ENCODE peak calls at places on chromosome 19, in seven cellular contexts. P, G, Q, O, N, W and D are unnamed samples.

GRCh38 chr19:28632357-28633076 is 580.4 kb downstream of the UQCRFS1 start:
- DNase-seq in O (no peak), Q (no peak), P (no peak), W (no peak), G (no peak), N (no peak), D (no peak)

GRCh38 chr19:48480476-48481190 is 11.5 kb downstream of the CYTH2 start:
- DNase-seq in O (no peak), N (no peak), W (no peak), P (peak), G (no peak), Q (no peak), D (no peak)

GRCh38 chr19:24140099-24140498 is 53.1 kb downstream of the ZNF254 start:
- DNase-seq in W (no peak), Q (no peak), N (no peak), P (no peak), G (no peak), O (no peak), D (no peak)

GRCh38 chr19:14472202-14472961 is 2.8 kb downstream of the PTGER1 start:
- DNase-seq in P (peak), O (no peak), N (peak), W (peak), Q (no peak), G (no peak), D (no peak)

GRCh38 chr19:3249408-3249807 is 24.9 kb downstream of the CELF5 start:
- DNase-seq in W (no peak), Q (no peak), N (peak), P (peak), O (no peak), G (no peak), D (no peak)

GRCh38 chr19:35213678-35214632 is 14.6 kb downstream of the FAM187B start:
- DNase-seq in W (peak), Q (peak), O (peak), P (no peak), G (peak), N (peak), D (peak)

GRCh38 chr19:51712461-51713081 is 11.2 kb downstream of the HAS1 start:
- DNase-seq in P (peak), N (no peak), Q (no peak), W (no peak), G (no peak), O (no peak), D (no peak)

GRCh38 chr19:3655402-3656072 is 28.9 kb upstream of the CACTIN start:
- DNase-seq in N (peak), Q (no peak), G (no peak), W (no peak), P (no peak), O (no peak), D (no peak)

GRCh38 chr19:1057185-1057857 is 9.6 kb upstream of the ARHGAP45 start:
- DNase-seq in N (no peak), G (no peak), W (no peak), P (peak), O (no peak), Q (no peak), D (no peak)

GRCh38 chr19:33358408-33358807 is 15.1 kb upstream of the CEBPG start:
- DNase-seq in W (no peak), O (no peak), N (no peak), Q (no peak), P (no peak), G (no peak), D (no peak)

GRCh38 chr19:55089279-55089944 is 13.7 kb downstream of the EPS8L1 start:
- DNase-seq in O (no peak), G (no peak), Q (no peak), P (no peak), N (no peak), W (no peak), D (no peak)

GRCh38 chr19:2127758-2128157 is 23.6 kb downstream of the AP3D1 start:
- DNase-seq in P (no peak), Q (no peak), W (no peak), G (no peak), N (no peak), O (no peak), D (no peak)

GRCh38 chr19:3440082-3440481 is 40.2 kb downstream of the SMIM24 start:
- DNase-seq in N (peak), P (peak), Q (peak), G (no peak), W (no peak), O (no peak), D (no peak)

GRCh38 chr19:10796653-10797052 is 39.4 kb downstream of the TMED1 start:
- DNase-seq in O (no peak), N (no peak), G (no peak), W (no peak), P (peak), Q (no peak), D (no peak)

GRCh38 chr19:21434967-21435544 is 38.1 kb downstream of the ZNF493 start:
- DNase-seq in Q (no peak), N (peak), P (peak), G (no peak), O (peak), W (no peak), D (no peak)

GRCh38 chr19:15154002-15154612 is 46.7 kb downstream of the NOTCH3 start:
- DNase-seq in W (no peak), Q (peak), P (peak), G (no peak), N (peak), O (no peak), D (peak)

GRCh38 chr19:56946164-56946563 is 105.6 kb upstream of the PEG3 start:
- DNase-seq in Q (no peak), G (no peak), O (no peak), W (no peak), P (no peak), N (peak), D (no peak)

GRCh38 chr19:4278460-4278901 is 585 bp upstream of the SHD start:
- DNase-seq in G (no peak), N (peak), P (peak), Q (no peak), W (no peak), O (no peak), D (no peak)

GRCh38 chr19:49738242-49738641 is 24.9 kb downstream of the TSKS start:
- DNase-seq in W (no peak), P (no peak), O (no peak), Q (no peak), G (no peak), N (no peak), D (no peak)

GRCh38 chr19:9308091-9308490 is 1.5 kb downstream of the ZNF699 start:
- DNase-seq in G (no peak), P (no peak), N (no peak), W (no peak), O (no peak), Q (no peak), D (no peak)

GRCh38 chr19:42423462-42424344 is 3.5 kb downstream of the LIPE start:
- DNase-seq in N (peak), O (peak), G (no peak), Q (peak), W (peak), P (peak), D (no peak)

GRCh38 chr19:56681702-56682101 is 10.1 kb upstream of the ZNF835 start:
- DNase-seq in N (no peak), O (no peak), Q (no peak), P (no peak), G (no peak), W (no peak), D (no peak)

GRCh38 chr19:2554856-2555255 is 78.9 kb downstream of the GADD45B start:
- DNase-seq in W (no peak), Q (peak), O (no peak), P (no peak), N (no peak), G (no peak), D (no peak)

GRCh38 chr19:3730457-3730958 is 22.3 kb downstream of the TJP3 start:
- DNase-seq in O (no peak), G (no peak), W (no peak), N (no peak), Q (no peak), P (no peak), D (no peak)

GRCh38 chr19:55114566-55115145 is 2.8 kb downstream of the PPP1R12C start:
- DNase-seq in W (no peak), Q (no peak), G (no peak), N (peak), O (no peak), P (no peak), D (no peak)

GRCh38 chr19:44764975-44765948 is 12.4 kb upstream of the CBLC start:
- DNase-seq in Q (peak), G (no peak), P (no peak), W (no peak), O (no peak), N (no peak), D (no peak)

GRCh38 chr19:48900477-48901452 is 653 bp downstream of the NUCB1 start:
- DNase-seq in Q (peak), O (no peak), P (peak), N (peak), W (no peak), G (no peak), D (no peak)

GRCh38 chr19:38666662-38667448 is 19.4 kb downstream of the ACTN4 start:
- DNase-seq in Q (no peak), W (peak), G (no peak), O (no peak), N (no peak), P (no peak), D (no peak)

GRCh38 chr19:56080669-56081401 is 40.3 kb downstream of the ZNF787 start:
- DNase-seq in N (peak), P (peak), G (no peak), O (peak), W (peak), Q (peak), D (no peak)

GRCh38 chr19:32489971-32490370 is 84.4 kb downstream of the DPY19L3 start:
- DNase-seq in W (no peak), O (no peak), Q (no peak), N (no peak), G (no peak), P (no peak), D (no peak)

GRCh38 chr19:51571599-51571998 is 516 bp downstream of the ZNF175 start:
- DNase-seq in W (no peak), Q (no peak), N (peak), G (no peak), P (no peak), O (no peak), D (no peak)

GRCh38 chr19:42010245-42011126 is 16.5 kb upstream of the ATP1A3 start:
- DNase-seq in O (no peak), P (no peak), Q (no peak), W (no peak), G (no peak), N (no peak), D (no peak)

GRCh38 chr19:6362351-6362801 is 1.0 kb downstream of the CLPP start:
- DNase-seq in G (no peak), O (no peak), P (no peak), W (no peak), Q (no peak), N (no peak), D (no peak)

GRCh38 chr19:15288146-15288963 is 44.0 kb downstream of the BRD4 start:
- DNase-seq in N (peak), G (no peak), P (no peak), Q (peak), O (no peak), W (no peak), D (no peak)

GRCh38 chr19:7426986-7427385 is 61.8 kb downstream of the PEX11G start:
- DNase-seq in Q (no peak), P (no peak), O (no peak), N (no peak), G (no peak), W (no peak), D (no peak)

GRCh38 chr19:1651061-1651547 is 1.3 kb downstream of the TCF3 start:
- DNase-seq in W (no peak), P (peak), O (no peak), N (peak), G (no peak), Q (peak), D (no peak)

GRCh38 chr19:3333020-3333583 is 33.3 kb upstream of the NFIC start:
- DNase-seq in G (no peak), O (no peak), P (no peak), W (no peak), N (no peak), Q (no peak), D (no peak)

GRCh38 chr19:13817615-13818371 is 22.6 kb downstream of the ZSWIM4 start:
- DNase-seq in P (peak), Q (no peak), G (no peak), N (no peak), W (no peak), O (peak), D (no peak)

GRCh38 chr19:4061683-4062575 is 4.8 kb downstream of the ZBTB7A start:
- DNase-seq in W (peak), P (peak), O (peak), N (no peak), Q (peak), G (no peak), D (no peak)

GRCh38 chr19:50874185-50874584 is 946 bp downstream of the KLK2 start:
- DNase-seq in W (no peak), Q (no peak), P (no peak), O (no peak), N (no peak), G (no peak), D (no peak)

GRCh38 chr19:46881092-46881491 is 20.3 kb downstream of the ARHGAP35 start:
- DNase-seq in N (no peak), O (no peak), Q (no peak), G (no peak), P (no peak), W (no peak), D (no peak)

GRCh38 chr19:46878613-46879375 is 18.0 kb downstream of the ARHGAP35 start:
- DNase-seq in Q (no peak), P (no peak), N (no peak), O (no peak), W (no peak), G (no peak), D (no peak)

GRCh38 chr19:46885411-46885810 is 24.6 kb downstream of the ARHGAP35 start:
- DNase-seq in Q (no peak), N (no peak), W (no peak), O (no peak), G (no peak), P (no peak), D (no peak)

GRCh38 chr19:46880440-46880839 is 19.6 kb downstream of the ARHGAP35 start:
- DNase-seq in P (no peak), O (no peak), W (no peak), N (no peak), G (no peak), Q (no peak), D (no peak)

DNA sequence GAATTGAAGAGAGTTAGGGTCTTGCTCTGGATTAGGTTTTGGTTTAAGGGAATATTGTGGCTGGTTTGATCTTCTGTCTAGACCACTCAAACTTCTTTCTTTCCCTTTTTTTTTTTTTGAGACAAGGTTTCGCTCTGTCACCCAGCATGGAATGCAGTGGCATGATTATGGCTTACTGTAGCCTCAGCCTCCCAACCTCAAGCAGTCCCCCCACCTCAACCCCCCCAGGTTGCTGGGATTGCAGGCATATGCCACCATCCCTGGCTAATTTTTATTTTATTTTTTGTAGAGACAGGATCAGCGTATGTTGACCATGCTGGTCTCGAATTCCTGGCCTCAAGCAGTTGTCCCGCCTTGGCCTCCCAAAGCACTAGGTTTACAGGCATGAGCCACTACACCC is 21.2 kb downstream of the ARHGAP35 start:
- DNase-seq in G (no peak), W (no peak), O (no peak), N (no peak), P (no peak), Q (no peak), D (no peak)
- TF ChIP-seq POLR2AphosphoS5 in G (no peak), W (no peak), O (no peak), N (no peak), P (no peak), Q (no peak), D (no peak)

GRCh38 chr19:16618248-16618647 is 9.8 kb downstream of the MED26 start:
- DNase-seq in N (no peak), G (no peak), Q (no peak), O (no peak), P (no peak), W (no peak), D (no peak)
- TF ChIP-seq POLR2AphosphoS5 in N (no peak), G (no peak), Q (no peak), O (no peak), P (no peak), W (no peak), D (no peak)

GRCh38 chr19:30719189-30719990 is 347.2 kb downstream of the ZNF536 start:
- DNase-seq in N (peak), O (peak), W (no peak), G (no peak), Q (peak), P (peak), D (no peak)
- TF ChIP-seq POLR2AphosphoS5 in N (no peak), O (no peak), W (no peak), G (no peak), Q (no peak), P (no peak), D (no peak)

GRCh38 chr19:18591735-18592385 is 3.3 kb downstream of the REX1BD start:
- DNase-seq in N (peak), W (no peak), G (no peak), P (no peak), Q (no peak), O (no peak), D (peak)

GRCh38 chr19:18588611-18589379 is at the start of gene REX1BD:
- DNase-seq in N (peak), P (peak), G (no peak), W (peak), Q (peak), O (peak), D (no peak)

GRCh38 chr19:18589380-18590272 is 1.0 kb downstream of the REX1BD start:
- DNase-seq in N (peak), O (peak), W (peak), P (peak), G (peak), Q (peak), D (peak)

GRCh38 chr19:18587962-18588610 is 512 bp upstream of the REX1BD start:
- DNase-seq in P (no peak), W (no peak), N (no peak), G (no peak), O (no peak), Q (no peak), D (no peak)

DNA sequence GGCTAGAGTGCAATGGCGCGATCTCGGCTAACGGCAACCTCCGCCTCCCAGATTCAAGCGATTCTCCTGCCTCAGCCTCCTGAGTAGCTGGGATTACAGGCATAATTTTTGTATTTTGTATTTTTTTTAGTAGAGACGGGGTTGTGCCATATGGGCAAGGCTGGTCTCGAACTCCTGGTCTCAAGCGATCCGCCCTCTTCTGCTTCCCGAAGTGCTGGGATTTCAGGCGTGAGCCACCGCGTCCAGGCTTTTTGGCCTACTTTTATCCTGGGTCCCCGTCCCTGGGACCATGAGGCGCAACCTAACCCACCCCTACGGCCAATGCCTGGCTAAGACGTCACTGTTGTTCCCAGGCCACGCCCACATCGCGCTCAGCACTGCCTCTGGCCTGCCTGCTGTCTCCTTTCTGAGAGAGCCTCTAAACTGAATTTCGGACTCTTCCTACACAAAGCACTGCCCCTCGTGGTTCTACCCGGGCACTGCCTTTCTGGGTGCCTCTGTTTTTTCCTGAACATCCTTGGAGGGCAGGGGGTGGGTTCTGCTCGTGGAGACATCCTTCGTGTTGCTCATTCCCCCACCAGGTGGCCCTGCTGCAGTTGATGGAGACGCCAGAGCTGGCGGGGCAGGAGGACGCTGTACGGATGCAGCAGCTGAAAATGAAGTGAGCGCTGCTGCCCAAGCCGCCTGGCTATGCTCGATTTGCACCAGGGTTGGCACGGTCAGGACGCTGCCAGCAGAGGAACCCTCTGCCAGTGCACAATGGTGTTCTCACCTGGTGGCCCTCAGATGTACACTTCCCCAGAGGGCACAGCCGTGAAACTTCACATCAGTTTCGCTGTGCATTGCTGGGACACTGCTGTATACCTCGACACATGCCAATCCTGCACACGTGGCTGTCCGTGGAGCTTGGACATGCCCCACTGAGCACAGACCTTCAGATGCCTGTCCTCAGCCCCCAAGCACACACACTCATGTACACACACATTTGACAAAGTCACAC is 2.0 kb downstream of the REX1BD start:
- DNase-seq in Q (peak), P (peak), G (peak), W (no peak), O (no peak), N (peak), D (no peak)
- TF ChIP-seq POLR2AphosphoS5 in Q (no peak), P (peak), G (peak), W (no peak), O (no peak), N (peak), D (peak)

GRCh38 chr19:43467276-43467675 is 1.9 kb upstream of the LYPD3 start:
- DNase-seq in O (no peak), W (no peak), G (no peak), Q (no peak), N (no peak), P (no peak), D (no peak)
- TF ChIP-seq POLR2AphosphoS5 in O (no peak), W (no peak), G (no peak), Q (no peak), N (no peak), P (no peak), D (no peak)

GRCh38 chr19:12720851-12721655 is 2.7 kb downstream of the TNPO2 start:
- DNase-seq in G (no peak), O (no peak), N (peak), Q (no peak), W (no peak), P (peak), D (no peak)
- TF ChIP-seq POLR2AphosphoS5 in G (no peak), O (no peak), N (no peak), Q (no peak), W (no peak), P (no peak), D (no peak)

GRCh38 chr19:17758528-17758927 is 7.3 kb downstream of the FCHO1 start:
- DNase-seq in O (no peak), G (no peak), N (no peak), W (no peak), Q (no peak), P (no peak), D (no peak)

GRCh38 chr19:17765069-17765618 is 13.9 kb downstream of the FCHO1 start:
- DNase-seq in W (no peak), N (no peak), O (no peak), G (no peak), P (no peak), Q (peak), D (no peak)

GRCh38 chr19:17764348-17764747 is 13.1 kb downstream of the FCHO1 start:
- DNase-seq in P (no peak), O (no peak), W (no peak), Q (no peak), N (no peak), G (no peak), D (no peak)

GRCh38 chr19:17762505-17763229 is 11.4 kb downstream of the FCHO1 start:
- DNase-seq in G (no peak), W (no peak), Q (no peak), O (no peak), N (peak), P (peak), D (no peak)

DNA sequence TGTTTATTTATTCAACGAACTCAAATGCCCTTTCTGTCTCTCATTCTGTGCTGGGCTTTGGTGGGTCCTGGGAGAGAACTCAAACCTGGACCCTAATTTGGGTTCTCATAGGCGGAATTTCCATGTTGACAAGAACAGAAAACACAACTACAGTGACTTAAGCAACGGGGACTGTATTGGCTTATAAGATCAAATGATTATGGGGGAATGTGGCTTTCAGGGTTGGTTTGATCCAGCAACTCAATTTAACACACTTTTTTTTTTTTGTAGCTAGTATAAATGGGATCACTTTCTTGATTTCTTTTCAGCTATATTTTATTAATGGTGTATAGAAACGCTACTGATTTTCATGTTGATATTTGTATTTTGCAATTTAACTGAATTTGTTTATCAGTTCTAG is 9.9 kb downstream of the FCHO1 start:
- DNase-seq in W (no peak), O (no peak), Q (no peak), P (no peak), N (no peak), G (no peak), D (no peak)
- TF ChIP-seq POLR2AphosphoS5 in W (no peak), O (no peak), Q (no peak), P (no peak), N (no peak), G (no peak), D (no peak)